ENCODE peak calls at places on chromosomes 3 and 15, in five cellular contexts. V, R, F, I and Q are unnamed samples.

GRCh38 chr15:41897327-41897726 is 3.5 kb upstream of the SPTBN5 start:
- DNase-seq in R (no peak), V (no peak), F (no peak), I (no peak), Q (no peak)

GRCh38 chr3:69505770-69506407 is 120.0 kb upstream of the FRMD4B start:
- DNase-seq in R (no peak), I (no peak), V (no peak), F (no peak), Q (no peak)

GRCh38 chr3:195194559-195195161 is 76.3 kb downstream of the XXYLT1 start:
- DNase-seq in I (no peak), V (no peak), F (no peak), R (no peak), Q (no peak)

GRCh38 chr3:43214616-43215015 is 71.7 kb upstream of the SNRK start:
- DNase-seq in I (no peak), R (no peak), V (no peak), F (no peak), Q (no peak)

GRCh38 chr3:52429779-52430415 is 15.0 kb downstream of the SEMA3G start:
- DNase-seq in V (no peak), I (no peak), F (no peak), R (no peak), Q (no peak)

GRCh38 chr15:26971303-26972018 is 480 bp downstream of the GABRG3 start:
- DNase-seq in I (peak), V (no peak), R (no peak), F (no peak), Q (no peak)

GRCh38 chr15:31845791-31846190 is 184.5 kb upstream of the CHRNA7 start:
- DNase-seq in F (no peak), R (no peak), I (no peak), V (no peak), Q (no peak)

GRCh38 chr3:62143843-62144450 is 229.4 kb downstream of the FEZF2 start:
- DNase-seq in V (no peak), R (no peak), F (no peak), I (no peak), Q (no peak)

GRCh38 chr3:64163755-64164148 is 61.5 kb downstream of the PRICKLE2 start:
- DNase-seq in R (no peak), F (peak), I (no peak), V (peak), Q (peak)

GRCh38 chr15:70252056-70252935 is 154.6 kb upstream of the TLE3 start:
- DNase-seq in I (no peak), R (no peak), F (no peak), V (no peak), Q (no peak)

GRCh38 chr3:116179091-116179490 is 266.2 kb downstream of the LSAMP start:
- DNase-seq in F (peak), R (no peak), V (peak), I (no peak), Q (no peak)

GRCh38 chr3:122772827-122773226 is 20.8 kb downstream of the HSPBAP1 start:
- DNase-seq in R (no peak), F (no peak), V (no peak), I (no peak), Q (no peak)

GRCh38 chr3:10775828-10776227 is 40.2 kb upstream of the SLC6A11 start:
- DNase-seq in R (no peak), F (no peak), V (no peak), I (no peak), Q (no peak)

GRCh38 chr15:65642588-65642987 is 20.9 kb downstream of the SLC24A1 start:
- DNase-seq in F (no peak), I (no peak), R (no peak), V (no peak), Q (no peak)

GRCh38 chr3:164049836-164050235 is 1028.5 kb downstream of the SI start:
- DNase-seq in I (no peak), R (no peak), V (no peak), F (no peak), Q (no peak)

GRCh38 chr15:44729394-44729913 is 6.9 kb upstream of the TRIM69 start:
- DNase-seq in I (peak), R (peak), F (no peak), V (no peak), Q (no peak)

GRCh38 chr3:129197341-129197740 is 13.6 kb upstream of the CNBP start:
- DNase-seq in R (no peak), F (no peak), I (no peak), V (no peak), Q (no peak)

GRCh38 chr3:129196601-129197000 is 12.9 kb upstream of the CNBP start:
- DNase-seq in V (no peak), I (no peak), R (no peak), F (no peak), Q (no peak)

GRCh38 chr3:129199366-129199765 is 15.7 kb upstream of the CNBP start:
- DNase-seq in I (no peak), R (no peak), V (no peak), F (no peak), Q (no peak)

GRCh38 chr3:129195731-129196256 is 12.1 kb upstream of the CNBP start:
- DNase-seq in I (no peak), V (peak), R (no peak), F (peak), Q (no peak)
- TF ChIP-seq CTCF in I (no peak), V (no peak), R (no peak), F (no peak), Q (no peak)

GRCh38 chr3:136543385-136543784 is 208.8 kb downstream of the STAG1 start:
- DNase-seq in R (no peak), F (no peak), V (peak), I (no peak), Q (no peak)

GRCh38 chr3:136545664-136546266 is 206.4 kb downstream of the STAG1 start:
- DNase-seq in F (peak), R (no peak), I (no peak), V (peak), Q (no peak)

GRCh38 chr3:136544532-136544931 is 207.6 kb downstream of the STAG1 start:
- DNase-seq in I (no peak), R (no peak), V (peak), F (no peak), Q (no peak)

GRCh38 chr3:136547293-136547692 is 204.9 kb downstream of the STAG1 start:
- DNase-seq in I (no peak), R (no peak), F (no peak), V (peak), Q (peak)

DNA sequence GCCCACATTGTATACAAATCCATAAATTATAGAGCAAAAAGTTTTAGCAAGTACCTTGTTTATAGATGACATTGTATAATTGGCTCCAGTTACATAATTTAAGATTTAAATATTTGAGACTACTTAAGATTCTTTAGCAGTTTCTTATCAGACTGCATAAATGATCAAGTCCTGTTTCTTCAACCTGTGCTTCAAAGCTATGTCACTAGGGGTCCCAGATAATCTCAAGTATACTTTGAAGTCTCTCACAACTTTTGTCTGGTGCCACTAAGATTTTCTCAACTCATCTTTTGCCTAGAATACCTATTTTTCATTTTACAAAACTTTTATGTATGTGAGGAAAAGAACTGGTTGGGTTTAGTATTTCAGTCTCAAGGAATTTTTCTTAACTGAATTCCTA is 205.5 kb downstream of the STAG1 start:
- DNase-seq in I (no peak), V (no peak), F (no peak), R (no peak), Q (peak)
- TF ChIP-seq CTCF in I (no peak), V (no peak), F (peak), R (no peak), Q (no peak)

GRCh38 chr15:56931674-56932507 is 13.4 kb downstream of the TCF12 start:
- DNase-seq in R (no peak), V (no peak), I (no peak), F (no peak), Q (no peak)
- TF ChIP-seq CTCF in R (no peak), V (no peak), I (no peak), F (no peak), Q (no peak)

GRCh38 chr3:133289322-133289721 is 110.5 kb upstream of the BFSP2 start:
- DNase-seq in I (no peak), V (no peak), R (no peak), F (no peak), Q (no peak)

GRCh38 chr3:133280591-133280990 is 119.3 kb upstream of the BFSP2 start:
- DNase-seq in I (peak), F (no peak), V (no peak), R (no peak), Q (no peak)

GRCh38 chr3:133282239-133282638 is 117.6 kb upstream of the BFSP2 start:
- DNase-seq in V (no peak), I (no peak), R (no peak), F (no peak), Q (no peak)

GRCh38 chr3:133283958-133284807 is 115.7 kb upstream of the BFSP2 start:
- DNase-seq in F (no peak), I (peak), V (no peak), R (no peak), Q (no peak)
- TF ChIP-seq CTCF in F (no peak), I (peak), V (no peak), R (no peak), Q (no peak)

GRCh38 chr3:14296352-14296751 is 106.1 kb upstream of the SLC6A6 start:
- DNase-seq in F (no peak), R (no peak), V (no peak), I (no peak), Q (no peak)
- TF ChIP-seq CTCF in F (no peak), R (no peak), V (no peak), I (no peak), Q (no peak)

DNA sequence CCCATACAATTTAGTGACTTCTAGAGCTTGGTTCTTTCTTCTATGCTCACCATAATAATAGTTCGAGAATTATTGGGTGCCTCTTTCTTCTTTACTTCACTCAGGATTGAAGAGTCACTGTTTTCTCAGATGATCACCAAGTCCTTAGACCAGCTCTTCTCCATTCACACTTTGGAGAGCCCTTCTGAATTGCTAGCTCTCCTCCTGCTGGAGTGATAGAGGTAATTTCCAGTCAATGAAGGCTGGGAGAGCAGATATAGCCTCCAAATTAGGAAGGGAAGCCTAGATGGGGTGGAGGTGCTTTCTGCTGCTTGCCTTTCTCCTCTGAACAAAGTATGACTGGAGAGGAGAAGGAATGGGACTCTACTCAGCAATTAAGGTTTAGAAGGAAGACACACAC is 10.7 kb upstream of the BBX start:
- DNase-seq in F (no peak), R (no peak), I (no peak), V (no peak), Q (no peak)
- TF ChIP-seq CTCF in F (no peak), R (no peak), I (no peak), V (no peak), Q (no peak)

GRCh38 chr3:8929860-8930259 is 33.4 kb downstream of the RAD18 start:
- DNase-seq in V (no peak), F (no peak), I (no peak), R (no peak), Q (no peak)

GRCh38 chr3:8937064-8938020 is 25.9 kb downstream of the RAD18 start:
- DNase-seq in V (peak), I (no peak), F (peak), R (no peak), Q (no peak)

GRCh38 chr3:8932507-8932906 is 30.8 kb downstream of the RAD18 start:
- DNase-seq in I (no peak), F (no peak), V (no peak), R (no peak), Q (no peak)

DNA sequence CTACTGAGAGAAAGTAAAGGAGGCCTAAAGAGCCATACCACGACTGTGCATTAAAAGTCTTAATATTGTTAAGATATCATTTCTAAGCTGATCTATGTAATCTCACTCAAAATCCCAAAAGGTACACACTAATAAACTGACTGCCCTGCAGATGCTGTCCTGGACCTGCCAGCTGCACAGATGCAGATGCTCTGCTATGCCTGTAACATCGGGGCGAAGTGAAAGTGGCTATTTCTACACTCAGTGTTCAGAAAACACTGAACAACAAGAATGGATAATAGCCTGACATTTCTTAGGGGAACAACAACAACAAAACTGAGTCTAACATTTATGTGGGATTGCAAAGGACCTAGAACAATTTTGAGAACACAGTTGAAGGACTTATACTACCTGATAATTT is 31.9 kb downstream of the RAD18 start:
- DNase-seq in R (no peak), F (no peak), V (no peak), I (no peak), Q (no peak)
- TF ChIP-seq CTCF in R (no peak), F (no peak), V (no peak), I (no peak), Q (no peak)